ENCODE peak calls at places on chromosomes 1 and 21, in eight cellular contexts. W, I, N, C, P, X, G and Q are unnamed samples.

GRCh38 chr1:161502641-161503393 is 2.4 kb upstream of the FCGR2A start:
- DNase-seq in W (no peak), I (no peak), N (no peak), C (no peak), P (no peak), X (no peak), G (no peak), Q (no peak)

GRCh38 chr1:64515427-64515826 is 45.5 kb downstream of the CACHD1 start:
- DNase-seq in W (peak), I (no peak), N (no peak), C (no peak), P (no peak), X (peak), G (no peak), Q (peak)

GRCh38 chr1:6683434-6683833 is 18.2 kb downstream of the DNAJC11 start:
- DNase-seq in W (no peak), I (no peak), N (no peak), C (no peak), P (no peak), X (no peak), G (no peak), Q (no peak)

GRCh38 chr1:18926315-18927081 is 24.1 kb upstream of the ALDH4A1 start:
- DNase-seq in W (peak), I (peak), N (no peak), C (no peak), P (peak), X (peak), G (peak), Q (peak)

GRCh38 chr1:203839081-203839480 is 22.3 kb upstream of the SNRPE start:
- DNase-seq in W (no peak), I (no peak), N (peak), C (no peak), P (no peak), X (no peak), G (no peak), Q (peak)

GRCh38 chr1:1477206-1477605 is 5.6 kb downstream of the ATAD3B start:
- DNase-seq in W (no peak), I (no peak), N (no peak), C (no peak), P (no peak), X (no peak), G (no peak), Q (no peak)

GRCh38 chr1:56287736-56288135 is 291.6 kb downstream of the PLPP3 start:
- DNase-seq in W (no peak), I (no peak), N (no peak), C (no peak), P (no peak), X (no peak), G (no peak), Q (no peak)

GRCh38 chr1:44805311-44806024 is 1.7 kb downstream of the DYNLT4 start:
- DNase-seq in W (peak), I (no peak), N (no peak), C (no peak), P (no peak), X (no peak), G (no peak), Q (no peak)

GRCh38 chr1:14945132-14946010 is 208.2 kb upstream of the TMEM51 start:
- DNase-seq in W (peak), I (no peak), N (peak), C (peak), P (no peak), X (peak), G (no peak), Q (peak)

GRCh38 chr1:29644812-29645211 is 408.5 kb downstream of the PTPRU start:
- DNase-seq in W (no peak), I (no peak), N (no peak), C (no peak), P (no peak), X (no peak), G (no peak), Q (no peak)

GRCh38 chr1:43978551-43979260 is at the start of gene B4GALT2:
- DNase-seq in W (peak), I (peak), N (no peak), C (peak), P (peak), X (peak), G (no peak), Q (no peak)

GRCh38 chr1:172906778-172907592 is 143.8 kb downstream of the TNFSF18 start:
- DNase-seq in W (no peak), I (peak), N (peak), C (no peak), P (no peak), X (no peak), G (no peak), Q (no peak)

GRCh38 chr1:200242379-200243041 is 167.3 kb downstream of the ZNF281 start:
- DNase-seq in W (peak), I (no peak), N (no peak), C (no peak), P (no peak), X (no peak), G (no peak), Q (no peak)

GRCh38 chr1:232737917-232738316 is 67.3 kb upstream of the MAP10 start:
- DNase-seq in W (no peak), I (no peak), N (no peak), C (peak), P (no peak), X (no peak), G (no peak), Q (no peak)

GRCh38 chr1:228336308-228337030 is 70.2 kb downstream of the TRIM11 start:
- DNase-seq in W (peak), I (no peak), N (no peak), C (peak), P (no peak), X (no peak), G (no peak), Q (no peak)

GRCh38 chr1:248758352-248758751 is 2.8 kb upstream of the LYPD8 start:
- DNase-seq in W (no peak), I (no peak), N (no peak), C (no peak), P (no peak), X (no peak), G (no peak), Q (no peak)

GRCh38 chr1:110606784-110607662 is 865 bp upstream of the KCNA2 start:
- DNase-seq in W (peak), I (no peak), N (no peak), C (no peak), P (no peak), X (peak), G (no peak), Q (no peak)

GRCh38 chr1:37410080-37410479 is 64.3 kb upstream of the ZC3H12A start:
- DNase-seq in W (no peak), I (no peak), N (no peak), C (no peak), P (no peak), X (no peak), G (no peak), Q (no peak)

GRCh38 chr21:16455978-16456377 is 726.2 kb downstream of the USP25 start:
- DNase-seq in W (no peak), I (no peak), N (peak), C (peak), P (no peak), X (peak), G (no peak), Q (no peak)

GRCh38 chr1:2300851-2301606 is 72.9 kb downstream of the SKI start:
- DNase-seq in W (peak), I (no peak), N (no peak), C (peak), P (peak), X (peak), G (peak), Q (no peak)

GRCh38 chr1:44327679-44328491 is 27.2 kb downstream of the ERI3 start:
- DNase-seq in W (peak), I (no peak), N (peak), C (peak), P (no peak), X (peak), G (no peak), Q (peak)

GRCh38 chr21:26067836-26068401 is 102.7 kb downstream of the APP start:
- DNase-seq in W (no peak), I (no peak), N (no peak), C (no peak), P (no peak), X (no peak), G (no peak), Q (no peak)

GRCh38 chr1:244207042-244207934 is 156.2 kb downstream of the ZBTB18 start:
- DNase-seq in W (peak), I (no peak), N (peak), C (peak), P (no peak), X (no peak), G (no peak), Q (peak)

GRCh38 chr1:108880850-108881249 is 4.1 kb downstream of the GPSM2 start:
- DNase-seq in W (no peak), I (no peak), N (no peak), C (no peak), P (no peak), X (no peak), G (no peak), Q (no peak)

GRCh38 chr1:243422362-243422761 is 166.5 kb downstream of the SDCCAG8 start:
- DNase-seq in W (no peak), I (no peak), N (no peak), C (peak), P (no peak), X (no peak), G (no peak), Q (no peak)

GRCh38 chr1:44714944-44715571 is 15.9 kb downstream of the RNU5D-1 start:
- DNase-seq in W (peak), I (peak), N (no peak), C (peak), P (peak), X (peak), G (peak), Q (no peak)

GRCh38 chr21:43782741-43783700 is 6.4 kb upstream of the RRP1 start:
- DNase-seq in W (no peak), I (no peak), N (no peak), C (no peak), P (no peak), X (no peak), G (no peak), Q (no peak)

GRCh38 chr1:247487057-247487456 is 29.2 kb upstream of the OR2B11 start:
- DNase-seq in W (no peak), I (peak), N (peak), C (peak), P (peak), X (peak), G (no peak), Q (peak)

GRCh38 chr1:22289251-22289995 is 146.5 kb upstream of the WNT4 start:
- DNase-seq in W (no peak), I (no peak), N (no peak), C (no peak), P (no peak), X (no peak), G (no peak), Q (no peak)